ENCODE peak calls at places on chromosomes 7 and 10, in five cellular contexts. R, C, G, B and Y are unnamed samples.

GRCh38 chr7:45215611-45216062 is 58.0 kb downstream of the RAMP3 start:
- DNase-seq in R (no peak), C (no peak), G (no peak), B (no peak), Y (no peak)

GRCh38 chr10:61779950-61780659 is 117.4 kb downstream of the CABCOCO1 start:
- DNase-seq in R (peak), C (no peak), G (peak), B (peak), Y (peak)

GRCh38 chr7:82542665-82543064 is 99.1 kb upstream of the CACNA2D1 start:
- DNase-seq in R (peak), C (peak), G (peak), B (peak), Y (peak)

GRCh38 chr7:100366411-100367250 is 6.7 kb upstream of the PILRA start:
- DNase-seq in R (no peak), C (no peak), G (no peak), B (no peak), Y (no peak)

GRCh38 chr10:68086910-68087309 is 11.8 kb upstream of the HERC4 start:
- DNase-seq in R (no peak), C (no peak), G (no peak), B (no peak), Y (no peak)

GRCh38 chr10:8238989-8239388 is 184.5 kb downstream of the GATA3 start:
- DNase-seq in R (no peak), C (no peak), G (no peak), B (no peak), Y (no peak)

GRCh38 chr10:78250313-78251040 is 216.8 kb downstream of the RPS24 start:
- DNase-seq in R (no peak), C (no peak), G (no peak), B (no peak), Y (no peak)

GRCh38 chr10:114634607-114634974 is 23.5 kb downstream of the ABLIM1 start:
- DNase-seq in R (peak), C (peak), G (peak), B (peak), Y (peak)

GRCh38 chr7:25879799-25880198 is 272.2 kb upstream of the NFE2L3 start:
- DNase-seq in R (no peak), C (no peak), G (no peak), B (no peak), Y (no peak)

GRCh38 chr7:128785738-128786137 is 6.0 kb upstream of the CCDC136 start:
- DNase-seq in R (no peak), C (no peak), G (no peak), B (no peak), Y (no peak)

GRCh38 chr10:88418871-88419270 is 164.2 kb downstream of the RNLS start:
- DNase-seq in R (no peak), C (no peak), G (no peak), B (no peak), Y (no peak)

GRCh38 chr7:50851451-50851850 is 68.8 kb upstream of the GRB10 start:
- DNase-seq in R (peak), C (peak), G (no peak), B (peak), Y (peak)

GRCh38 chr7:81482600-81483186 is 287.2 kb downstream of the HGF start:
- DNase-seq in R (peak), C (no peak), G (peak), B (peak), Y (peak)

GRCh38 chr10:132813001-132813401 is 27.1 kb upstream of the NKX6-2 start:
- DNase-seq in R (no peak), C (no peak), G (no peak), B (no peak), Y (no peak)

GRCh38 chr10:111295788-111296187 is 219.0 kb downstream of the ADRA2A start:
- DNase-seq in R (no peak), C (no peak), G (no peak), B (peak), Y (no peak)

GRCh38 chr7:100829150-100829716 is 1.9 kb upstream of the EPHB4 start:
- DNase-seq in R (no peak), C (peak), G (no peak), B (no peak), Y (no peak)

GRCh38 chr10:71382028-71382427 is 14.7 kb upstream of the CDH23 start:
- DNase-seq in R (no peak), C (no peak), G (no peak), B (no peak), Y (no peak)
- TF ChIP-seq CTCF in R (no peak), C (no peak), G (no peak), B (no peak), Y (no peak)

GRCh38 chr10:118735294-118735693 is 19.5 kb downstream of the CACUL1 start:
- DNase-seq in R (no peak), C (no peak), G (no peak), B (no peak), Y (peak)

GRCh38 chr10:118732253-118733194 is 22.2 kb downstream of the CACUL1 start:
- DNase-seq in R (no peak), C (no peak), G (no peak), B (no peak), Y (no peak)

GRCh38 chr10:118730699-118731456 is 23.9 kb downstream of the CACUL1 start:
- DNase-seq in R (no peak), C (no peak), G (no peak), B (no peak), Y (peak)

GRCh38 chr10:118737594-118738302 is 17.0 kb downstream of the CACUL1 start:
- DNase-seq in R (no peak), C (no peak), G (no peak), B (no peak), Y (no peak)

DNA sequence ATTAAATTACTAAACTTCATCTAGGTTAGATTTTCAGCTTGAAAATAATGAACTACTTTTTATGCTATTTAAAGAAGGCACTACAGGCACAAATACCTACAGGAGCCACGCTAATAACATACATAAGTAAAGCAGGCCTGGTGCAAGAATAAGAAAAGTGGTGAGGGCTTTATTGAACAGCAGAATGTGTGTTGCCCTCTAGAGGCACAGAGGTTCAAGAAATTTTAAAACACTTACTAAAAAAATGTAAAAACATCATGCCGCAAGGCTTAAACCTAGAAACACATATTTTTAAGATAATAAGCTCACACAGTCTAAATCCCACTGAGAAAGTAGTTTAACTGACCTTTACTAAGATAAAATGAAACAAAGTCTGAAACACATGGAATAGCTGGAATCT is 20.3 kb downstream of the CACUL1 start:
- DNase-seq in R (no peak), C (no peak), G (no peak), B (no peak), Y (no peak)
- TF ChIP-seq CTCF in R (peak), C (peak), G (peak), B (peak), Y (peak)

GRCh38 chr7:134954197-134955082 is 31.9 kb upstream of the AGBL3 start:
- DNase-seq in R (peak), C (no peak), G (no peak), B (peak), Y (peak)
- TF ChIP-seq CTCF in R (peak), C (peak), G (peak), B (peak), Y (peak)

GRCh38 chr10:102393411-102394078 is 2.0 kb upstream of the NFKB2 start:
- DNase-seq in R (no peak), C (no peak), G (no peak), B (no peak), Y (no peak)
- TF ChIP-seq CTCF in R (peak), C (peak), G (peak), B (peak), Y (no peak)

GRCh38 chr10:102581401-102581800 is 62.9 kb upstream of the TRIM8 start:
- DNase-seq in R (no peak), C (no peak), G (no peak), B (no peak), Y (no peak)

GRCh38 chr10:102586858-102587257 is 57.4 kb upstream of the TRIM8 start:
- DNase-seq in R (no peak), C (no peak), G (no peak), B (no peak), Y (no peak)

GRCh38 chr10:102580230-102580629 is 64.0 kb upstream of the TRIM8 start:
- DNase-seq in R (peak), C (peak), G (no peak), B (peak), Y (no peak)

GRCh38 chr10:102582181-102582580 is 62.1 kb upstream of the TRIM8 start:
- DNase-seq in R (no peak), C (no peak), G (no peak), B (no peak), Y (no peak)

GRCh38 chr10:102583435-102584417 is 60.6 kb upstream of the TRIM8 start:
- DNase-seq in R (peak), C (peak), G (peak), B (peak), Y (peak)
- TF ChIP-seq CTCF in R (peak), C (peak), G (peak), B (peak), Y (peak)

DNA sequence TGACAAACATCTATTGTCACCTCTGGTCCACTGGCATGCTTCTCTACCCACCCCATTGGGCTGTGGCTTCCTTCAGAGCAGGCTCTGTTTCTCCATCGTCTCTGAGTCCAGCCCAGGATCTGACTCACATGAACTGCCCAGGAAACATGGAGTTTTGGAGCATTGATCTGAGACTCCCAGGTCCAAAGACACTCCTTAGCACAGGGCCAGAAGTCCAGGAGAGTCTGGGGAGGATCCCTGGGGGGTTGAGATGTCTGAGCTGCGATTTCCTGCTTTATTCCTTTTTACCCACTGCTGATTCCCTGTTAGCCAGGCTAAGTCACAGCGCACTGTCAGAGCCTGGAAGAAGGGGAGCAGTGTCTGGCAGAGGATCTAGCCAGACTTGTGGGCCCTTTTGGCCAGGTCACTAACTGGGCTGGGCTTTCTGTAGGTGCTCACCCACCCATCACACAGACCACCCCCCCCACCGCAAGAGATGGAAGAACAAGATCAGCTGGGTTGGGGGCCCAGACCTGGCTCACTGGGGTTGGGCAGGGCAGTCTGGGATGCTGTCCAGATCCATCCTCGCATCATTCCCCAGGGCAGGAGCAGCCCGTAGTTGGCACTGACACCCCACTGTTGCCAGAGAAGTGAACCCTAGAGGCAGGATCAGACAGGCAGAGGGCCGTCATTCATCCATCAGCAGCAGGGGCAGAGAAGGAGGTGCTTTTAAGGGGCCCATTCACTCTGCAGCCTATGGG is 3.6 kb downstream of the CHAT start:
- DNase-seq in R (no peak), C (peak), G (no peak), B (no peak), Y (no peak)
- TF ChIP-seq CTCF in R (no peak), C (no peak), G (no peak), B (no peak), Y (no peak)

DNA sequence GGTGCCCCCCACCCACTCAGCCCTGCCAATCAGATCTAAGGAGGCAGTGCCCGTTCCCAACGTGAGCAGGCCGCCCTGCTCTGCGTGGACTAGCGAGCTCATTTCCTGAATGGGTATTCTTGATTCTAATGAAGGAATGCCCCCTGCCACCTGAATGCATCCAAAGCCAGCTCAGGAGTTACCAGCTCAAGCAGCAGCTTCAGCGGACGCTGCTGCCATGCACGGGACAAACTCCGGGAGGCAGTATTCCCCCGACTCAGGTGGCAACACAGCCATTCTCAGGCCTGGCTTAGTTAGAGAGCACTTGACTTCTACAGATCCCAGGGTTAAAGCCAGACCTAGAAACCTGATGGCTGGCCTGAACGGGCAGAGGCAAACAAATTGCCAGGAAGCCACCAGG is 25.8 kb downstream of the PSAP start:
- DNase-seq in R (no peak), C (no peak), G (no peak), B (no peak), Y (no peak)
- TF ChIP-seq CTCF in R (no peak), C (peak), G (no peak), B (no peak), Y (no peak)

GRCh38 chr10:19168584-19168983 is 120.0 kb downstream of the MALRD1 start:
- DNase-seq in R (no peak), C (no peak), G (no peak), B (no peak), Y (no peak)
- TF ChIP-seq CTCF in R (peak), C (no peak), G (peak), B (no peak), Y (no peak)

GRCh38 chr7:30421647-30422196 is 56.9 kb downstream of the NOD1 start:
- DNase-seq in R (no peak), C (no peak), G (no peak), B (no peak), Y (no peak)

GRCh38 chr7:30423793-30424505 is 54.6 kb downstream of the NOD1 start:
- DNase-seq in R (no peak), C (no peak), G (no peak), B (no peak), Y (no peak)

GRCh38 chr7:30422922-30423321 is 55.7 kb downstream of the NOD1 start:
- DNase-seq in R (peak), C (no peak), G (no peak), B (peak), Y (peak)

GRCh38 chr7:30427296-30428080 is 51.1 kb downstream of the NOD1 start:
- DNase-seq in R (no peak), C (no peak), G (no peak), B (no peak), Y (no peak)

DNA sequence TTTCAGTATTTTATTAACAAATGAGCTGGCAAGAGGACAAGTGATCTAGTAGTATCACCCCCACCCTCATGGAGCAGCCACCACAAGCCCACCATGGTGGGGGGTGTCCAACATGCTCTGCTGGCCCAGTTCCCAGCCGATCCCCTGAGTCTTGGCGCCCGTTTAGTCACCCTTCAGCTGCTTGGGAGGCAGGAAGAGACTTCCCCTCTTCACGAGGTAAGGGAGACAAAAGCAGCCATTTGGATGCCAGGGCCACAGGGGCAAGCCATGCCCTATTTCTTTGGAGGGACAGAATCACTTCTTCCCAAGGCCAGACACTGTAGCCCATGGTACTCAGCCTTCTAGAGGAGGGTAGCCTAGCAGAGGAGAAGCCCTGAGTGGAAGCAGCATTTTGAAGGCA is 54.0 kb downstream of the NOD1 start:
- DNase-seq in R (no peak), C (no peak), G (no peak), B (no peak), Y (no peak)
- TF ChIP-seq CTCF in R (no peak), C (no peak), G (no peak), B (no peak), Y (no peak)

DNA sequence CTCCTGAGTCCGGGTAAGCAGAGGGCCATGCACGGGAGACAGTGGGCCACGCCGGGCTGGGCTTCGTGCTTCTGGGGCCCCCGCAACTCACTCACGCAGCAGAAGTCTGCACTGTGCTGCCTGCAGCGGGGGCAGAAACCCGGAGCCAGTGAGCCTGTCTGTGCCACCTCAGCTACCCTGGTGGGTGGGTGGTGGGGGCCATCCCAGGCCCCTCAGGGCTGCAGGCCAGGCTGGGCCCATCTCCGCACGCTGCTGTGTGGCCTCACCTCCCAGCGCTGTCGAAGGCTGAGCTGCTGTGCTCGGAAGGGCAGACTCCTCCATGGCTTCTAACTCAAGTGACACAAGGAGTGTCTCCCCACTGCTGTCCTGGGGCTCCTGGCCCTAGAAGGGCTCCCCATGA is 125.5 kb downstream of the FAM53B start:
- DNase-seq in R (no peak), C (no peak), G (no peak), B (no peak), Y (no peak)
- TF ChIP-seq CTCF in R (no peak), C (no peak), G (no peak), B (no peak), Y (no peak)